ENCODE peak calls at places on chromosome 15, in five cellular contexts. F is ovary; T is NB4; Y is cardiac muscle cell; H is CD8-positive, alpha-beta T cell. Z is an unnamed sample.

GRCh38 chr15:26901036-26901435 is 34.2 kb downstream of the GABRA5 start:
- DNase-seq in T (no peak), H (no peak), Y (no peak), F (no peak), Z (no peak)

GRCh38 chr15:95227235-95227634 is 995.9 kb downstream of the MCTP2 start:
- DNase-seq in H (no peak), Y (no peak), F (no peak), T (peak; percentile 10), Z (no peak)

GRCh38 chr15:76737573-76737972 is 167.6 kb downstream of the SCAPER start:
- DNase-seq in Y (no peak), F (no peak), H (no peak), T (no peak), Z (no peak)

GRCh38 chr15:89799011-89799924 is 15.4 kb downstream of the ANPEP start:
- DNase-seq in F (no peak), H (no peak), T (no peak), Y (no peak), Z (no peak)

GRCh38 chr15:57340673-57341259 is 35.5 kb upstream of the CGNL1 start:
- DNase-seq in H (no peak), Y (peak; percentile 72), T (peak; percentile 70), F (peak; percentile 55), Z (peak; percentile 63)

GRCh38 chr15:68311464-68311835 is 33.9 kb downstream of the FEM1B start:
- DNase-seq in F (no peak), T (no peak), Y (no peak), H (no peak), Z (no peak)

GRCh38 chr15:80461370-80462060 is 57.3 kb downstream of the ARNT2 start:
- DNase-seq in F (no peak), Y (no peak), T (peak; percentile 19), H (no peak), Z (no peak)

GRCh38 chr15:58934114-58934447 is 602 bp upstream of the SLTM start:
- DNase-seq in F (no peak), Y (no peak), T (no peak), H (no peak), Z (no peak)

GRCh38 chr15:31228980-31229826 is 97.4 kb upstream of the KLF13 start:
- DNase-seq in T (peak; percentile 54), Y (peak; percentile 48), F (no peak), H (no peak), Z (no peak)

GRCh38 chr15:91104111-91104510 is 4.1 kb downstream of the SV2B start:
- DNase-seq in H (no peak), Y (no peak), F (no peak), T (no peak), Z (no peak)

GRCh38 chr15:37873336-37873735 is 61.1 kb upstream of the TMCO5A start:
- DNase-seq in F (no peak), H (no peak), T (no peak), Y (no peak), Z (no peak)

GRCh38 chr15:92901053-92901761 is 1.1 kb downstream of the CHD2 start:
- DNase-seq in F (no peak), H (no peak), Y (no peak), T (peak; percentile 36), Z (no peak)

GRCh38 chr15:27127834-27128570 is 157.0 kb downstream of the GABRG3 start:
- DNase-seq in H (no peak), Y (no peak), T (no peak), F (no peak), Z (no peak)

GRCh38 chr15:28106294-28107110 is 7.4 kb upstream of the OCA2 start:
- DNase-seq in T (peak; percentile 25), H (no peak), F (peak; percentile 30), Y (peak; percentile 43), Z (no peak)

GRCh38 chr15:31358957-31359721 is 32.5 kb downstream of the KLF13 start:
- DNase-seq in Y (no peak), H (no peak), T (peak; percentile 20), F (no peak), Z (no peak)

GRCh38 chr15:77482570-77482969 is 61.9 kb downstream of the HMG20A start:
- DNase-seq in H (no peak), Y (no peak), F (no peak), T (no peak), Z (no peak)

GRCh38 chr15:56272474-56272873 is 28.8 kb upstream of the RFX7 start:
- DNase-seq in F (no peak), Y (no peak), T (peak; percentile 35), H (no peak), Z (no peak)

GRCh38 chr15:22961661-22962221 is 18.4 kb downstream of the CYFIP1 start:
- DNase-seq in Y (no peak), H (no peak), T (no peak), F (no peak), Z (no peak)

GRCh38 chr15:48315041-48315440 is 16.2 kb upstream of the DUT start:
- DNase-seq in F (no peak), Y (no peak), H (no peak), T (no peak), Z (no peak)

GRCh38 chr15:37891754-37892368 is 42.6 kb upstream of the TMCO5A start:
- DNase-seq in F (no peak), H (no peak), Y (peak; percentile 71), T (peak; percentile 32), Z (peak; percentile 16)

GRCh38 chr15:90560229-90560771 is 30.6 kb downstream of the CRTC3 start:
- DNase-seq in F (no peak), H (no peak), T (no peak), Y (peak; percentile 78), Z (no peak)

GRCh38 chr15:59222106-59222505 is 15.5 kb downstream of the LDHAL6B start:
- DNase-seq in F (no peak), Y (no peak), H (no peak), T (no peak), Z (no peak)

GRCh38 chr15:29935296-29936020 is 113.2 kb upstream of the TJP1 start:
- DNase-seq in Y (no peak), F (no peak), T (no peak), H (no peak), Z (no peak)

GRCh38 chr15:75947117-75947516 is 43.4 kb downstream of the FBXO22 start:
- DNase-seq in F (no peak), T (no peak), Y (no peak), H (no peak), Z (no peak)

GRCh38 chr15:55197362-55197705 is 593 bp upstream of the RSL24D1 start:
- DNase-seq in Y (no peak), F (no peak), T (no peak), H (no peak), Z (no peak)

GRCh38 chr15:52466716-52467115 is 62.0 kb downstream of the MYO5A start:
- DNase-seq in Y (no peak), F (no peak), H (no peak), T (no peak), Z (no peak)
- H3K4me3 ChIP-seq in Y (no peak overlapping the region), F (no peak overlapping the region), H (no peak overlapping the region), T (no peak overlapping the region), Z (no peak overlapping the region)

GRCh38 chr15:73239564-73240208 is 129.1 kb downstream of the HCN4 start:
- DNase-seq in H (no peak), F (no peak), T (peak; percentile 26), Y (no peak), Z (peak; percentile 15)
- TF ChIP-seq CTCF in H (no peak), F (no peak), T (peak; percentile 45), Y (peak; percentile 30), Z (peak; percentile 37)

GRCh38 chr15:43749690-43750345 is 3.6 kb downstream of the PDIA3 start:
- DNase-seq in H (no peak), Y (no peak), F (no peak), T (peak; percentile 33), Z (no peak)
- H3K4me3 ChIP-seq in H (peak overlapping the region; percentile 53), Y (no peak overlapping the region), F (no peak overlapping the region), T (peak overlapping the region; percentile 28), Z (no peak overlapping the region)

GRCh38 chr15:74490339-74490689 is 29.4 kb upstream of the UBL7 start:
- DNase-seq in H (no peak), T (no peak), F (no peak), Y (no peak), Z (no peak)
- TF ChIP-seq CTCF in H (no peak), T (no peak), F (no peak), Y (no peak), Z (no peak)

GRCh38 chr15:39591896-39592315 is 11.0 kb downstream of the THBS1 start:
- DNase-seq in H (no peak), Y (no peak), T (no peak), F (no peak), Z (no peak)

GRCh38 chr15:39592500-39592899 is 11.6 kb downstream of the THBS1 start:
- DNase-seq in T (no peak), F (no peak), Y (no peak), H (no peak), Z (no peak)

GRCh38 chr15:39594056-39594763 is 13.3 kb downstream of the THBS1 start:
- DNase-seq in T (no peak), Y (no peak), H (no peak), F (no peak), Z (no peak)

GRCh38 chr15:39594764-39595620 is 14.1 kb downstream of the THBS1 start:
- DNase-seq in H (no peak), T (no peak), Y (no peak), F (no peak), Z (no peak)

DNA sequence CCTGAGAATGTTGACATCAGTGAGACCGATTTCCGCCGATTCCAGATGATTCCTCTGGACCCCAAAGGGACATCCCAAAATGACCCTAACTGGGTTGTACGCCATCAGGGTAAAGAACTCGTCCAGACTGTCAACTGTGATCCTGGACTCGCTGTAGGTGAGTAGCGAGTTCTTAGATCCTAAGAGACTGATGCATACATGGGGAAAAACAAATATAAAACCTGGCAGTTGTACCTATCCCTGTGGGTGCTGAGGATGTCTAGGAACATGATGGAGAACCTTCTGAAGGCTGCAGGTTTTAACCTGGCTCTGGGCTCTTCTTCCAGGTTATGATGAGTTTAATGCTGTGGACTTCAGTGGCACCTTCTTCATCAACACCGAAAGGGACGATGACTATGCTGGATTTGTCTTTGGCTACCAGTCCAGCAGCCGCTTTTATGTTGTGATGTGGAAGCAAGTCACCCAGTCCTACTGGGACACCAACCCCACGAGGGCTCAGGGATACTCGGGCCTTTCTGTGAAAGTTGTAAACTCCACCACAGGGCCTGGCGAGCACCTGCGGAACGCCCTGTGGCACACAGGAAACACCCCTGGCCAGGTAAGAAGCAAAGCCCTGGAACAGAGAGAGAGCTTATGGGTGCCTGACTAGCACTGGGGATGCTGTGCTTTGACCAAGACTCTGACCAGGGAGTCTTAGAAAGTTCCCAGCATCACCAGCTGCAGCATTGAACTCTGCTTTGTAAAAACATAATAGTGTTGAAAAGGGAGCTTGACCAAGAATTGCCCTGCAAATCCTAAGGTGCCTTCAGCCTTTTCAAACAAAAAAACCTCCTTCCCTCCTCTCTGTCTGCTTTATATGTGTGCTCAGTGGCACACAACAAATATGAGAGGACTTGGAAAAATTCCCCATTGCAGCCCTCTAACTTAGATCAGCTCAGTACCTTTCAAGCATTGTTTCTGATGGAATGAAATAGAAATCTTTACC is 12.5 kb downstream of the THBS1 start:
- DNase-seq in Y (no peak), H (no peak), F (no peak), T (no peak), Z (no peak)
- H3K4me3 ChIP-seq in Y (no peak overlapping the region), H (no peak overlapping the region), F (no peak overlapping the region), T (no peak overlapping the region), Z (no peak overlapping the region)

Z was measured in WERI-Rb-1.